ENCODE peak calls at places on chromosomes 7 and 10, in four cellular contexts. G, T, V and N are unnamed samples.
A peak's percentile ranks its signal among the peaks of the same experiment; 100 is the strongest.

GRCh38 chr7:151276651-151277590 is 28.4 kb upstream of the SMARCD3 start:
- DNase-seq in G (peak; percentile 77), V (peak; percentile 79), T (peak; percentile 79), N (peak; percentile 84)

GRCh38 chr10:121132278-121132672 is 281.1 kb downstream of the WDR11 start:
- DNase-seq in G (no peak), V (no peak), T (no peak), N (no peak)

GRCh38 chr10:3080608-3081007 is 13.3 kb downstream of the PFKP start:
- DNase-seq in V (no peak), T (no peak), G (no peak), N (peak; percentile 52)

GRCh38 chr7:148697950-148698396 is 730 bp upstream of the CUL1 start:
- DNase-seq in T (no peak), G (no peak), V (peak; percentile 38), N (no peak)

GRCh38 chr10:13120786-13121499 is 21.0 kb downstream of the OPTN start:
- DNase-seq in V (no peak), T (no peak), G (no peak), N (no peak)

GRCh38 chr10:59177031-59177861 is 803 bp downstream of the PHYHIPL start:
- DNase-seq in G (no peak), T (peak; percentile 74), V (peak; percentile 91), N (no peak)

GRCh38 chr10:22712246-22712958 is 2.0 kb downstream of the PIP4K2A start:
- DNase-seq in G (no peak), V (peak; percentile 74), T (no peak), N (no peak)

GRCh38 chr7:149489391-149490024 is 8.1 kb downstream of the ZNF746 start:
- DNase-seq in G (no peak), T (no peak), V (no peak), N (no peak)

GRCh38 chr10:56537984-56538383 is 176.9 kb upstream of the ZWINT start:
- DNase-seq in V (peak; percentile 41), T (no peak), G (no peak), N (no peak)

GRCh38 chr10:119502618-119503155 is 39.8 kb downstream of the RGS10 start:
- DNase-seq in V (no peak), T (no peak), G (no peak), N (no peak)

GRCh38 chr7:116340201-116340847 is 130.0 kb downstream of the TES start:
- DNase-seq in G (no peak), T (no peak), V (no peak), N (no peak)

GRCh38 chr10:58175990-58176910 is 91.4 kb downstream of the IPMK start:
- DNase-seq in V (peak; percentile 56), T (peak; percentile 70), G (no peak), N (no peak)

GRCh38 chr10:124329368-124329767 is 89.4 kb downstream of the OAT start:
- DNase-seq in T (no peak), G (no peak), V (no peak), N (no peak)

GRCh38 chr10:124464028-124464751 is 2.6 kb downstream of the LHPP start:
- DNase-seq in V (no peak), G (no peak), T (peak; percentile 46), N (no peak)

GRCh38 chr7:158707610-158708009 is 3.0 kb upstream of the NCAPG2 start:
- DNase-seq in T (no peak), V (peak; percentile 26), G (no peak), N (no peak)

GRCh38 chr10:32065871-32066270 is 9.6 kb upstream of the KIF5B start:
- DNase-seq in G (no peak), T (no peak), V (peak; percentile 79), N (no peak)

GRCh38 chr10:16741540-16741939 is 75.7 kb downstream of the RSU1 start:
- DNase-seq in V (no peak), T (no peak), G (no peak), N (no peak)

GRCh38 chr10:94358480-94358879 is 4.3 kb downstream of the NOC3L start:
- DNase-seq in T (no peak), G (no peak), V (peak; percentile 92), N (no peak)

GRCh38 chr7:66953044-66953427 is 32.0 kb downstream of the TMEM248 start:
- DNase-seq in G (no peak), V (no peak), T (no peak), N (no peak)

GRCh38 chr7:20350518-20350951 is 19.8 kb downstream of the ITGB8 start:
- DNase-seq in G (no peak), V (no peak), T (peak; percentile 51), N (no peak)

GRCh38 chr7:20352573-20353304 is 22.0 kb downstream of the ITGB8 start:
- DNase-seq in V (peak; percentile 69), T (no peak), G (no peak), N (no peak)

GRCh38 chr7:20351901-20352300 is 21.2 kb downstream of the ITGB8 start:
- DNase-seq in V (peak; percentile 72), T (no peak), G (no peak), N (no peak)

GRCh38 chr7:20348408-20348807 is 17.7 kb downstream of the ITGB8 start:
- DNase-seq in T (peak; percentile 11), V (no peak), G (no peak), N (no peak)

GRCh38 chr7:20350996-20351692 is 20.4 kb downstream of the ITGB8 start:
- DNase-seq in V (no peak), G (no peak), T (no peak), N (no peak)
- H3K27ac ChIP-seq in V (no peak overlapping the region), G (no peak overlapping the region), T (peak overlapping the region; percentile 7), N (peak overlapping the region; percentile 13)

GRCh38 chr7:134468054-134468453 is 9.2 kb upstream of the AKR1B1 start:
- DNase-seq in T (no peak), G (no peak), V (no peak), N (no peak)

GRCh38 chr7:134468475-134468874 is 9.6 kb upstream of the AKR1B1 start:
- DNase-seq in T (no peak), V (no peak), G (no peak), N (no peak)

GRCh38 chr7:134472572-134473242 is 13.8 kb upstream of the AKR1B1 start:
- DNase-seq in T (no peak), V (peak; percentile 20), G (no peak), N (no peak)

GRCh38 chr7:134469622-134470021 is 10.7 kb upstream of the AKR1B1 start:
- DNase-seq in G (no peak), T (no peak), V (no peak), N (no peak)

GRCh38 chr7:134470864-134471263 is 12.0 kb upstream of the AKR1B1 start:
- DNase-seq in V (peak; percentile 80), T (no peak), G (no peak), N (no peak)
- H3K4me1 ChIP-seq in V (peaks cover 6% of the 10 kb centered on the region), T (no peaks in the 10 kb centered on the region), G (no peaks in the 10 kb centered on the region), N (no peaks in the 10 kb centered on the region)

DNA sequence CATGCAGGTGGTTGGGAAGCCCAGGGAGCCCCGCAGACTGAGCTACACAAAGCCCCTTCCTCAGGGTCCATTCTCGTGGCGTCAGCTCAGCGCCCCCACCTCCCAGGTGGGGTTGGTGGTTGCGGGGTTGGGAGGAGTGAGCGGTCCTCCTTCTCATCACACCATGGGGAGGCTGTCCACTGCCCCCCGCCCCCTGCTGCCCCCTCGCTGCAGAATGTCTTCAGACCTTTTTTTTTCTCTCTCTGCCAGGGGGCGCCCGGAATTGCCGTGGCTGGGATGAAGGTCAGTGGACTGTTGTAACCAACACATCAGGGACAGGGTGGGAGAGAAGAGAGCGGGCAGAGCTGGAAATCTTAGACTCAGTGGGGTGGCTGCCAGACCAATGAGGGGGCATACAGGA is 116.3 kb downstream of the COL13A1 start:
- DNase-seq in T (no peak), V (no peak), G (no peak), N (no peak)
- H3K27me3 ChIP-seq in T (no peaks in the 10 kb centered on the region), V (no peaks in the 10 kb centered on the region), G (no peaks in the 10 kb centered on the region), N (no peaks in the 10 kb centered on the region)

GRCh38 chr10:78936412-78937342 is 132.1 kb upstream of the ZMIZ1 start:
- DNase-seq in V (no peak), T (no peak), G (no peak), N (peak; percentile 27)

GRCh38 chr10:78935697-78936407 is 132.9 kb upstream of the ZMIZ1 start:
- DNase-seq in T (no peak), V (no peak), G (no peak), N (peak; percentile 58)

GRCh38 chr10:78938695-78939672 is 129.8 kb upstream of the ZMIZ1 start:
- DNase-seq in G (no peak), T (no peak), V (no peak), N (no peak)

GRCh38 chr10:78937388-78937787 is 131.4 kb upstream of the ZMIZ1 start:
- DNase-seq in V (no peak), T (no peak), G (no peak), N (no peak)

DNA sequence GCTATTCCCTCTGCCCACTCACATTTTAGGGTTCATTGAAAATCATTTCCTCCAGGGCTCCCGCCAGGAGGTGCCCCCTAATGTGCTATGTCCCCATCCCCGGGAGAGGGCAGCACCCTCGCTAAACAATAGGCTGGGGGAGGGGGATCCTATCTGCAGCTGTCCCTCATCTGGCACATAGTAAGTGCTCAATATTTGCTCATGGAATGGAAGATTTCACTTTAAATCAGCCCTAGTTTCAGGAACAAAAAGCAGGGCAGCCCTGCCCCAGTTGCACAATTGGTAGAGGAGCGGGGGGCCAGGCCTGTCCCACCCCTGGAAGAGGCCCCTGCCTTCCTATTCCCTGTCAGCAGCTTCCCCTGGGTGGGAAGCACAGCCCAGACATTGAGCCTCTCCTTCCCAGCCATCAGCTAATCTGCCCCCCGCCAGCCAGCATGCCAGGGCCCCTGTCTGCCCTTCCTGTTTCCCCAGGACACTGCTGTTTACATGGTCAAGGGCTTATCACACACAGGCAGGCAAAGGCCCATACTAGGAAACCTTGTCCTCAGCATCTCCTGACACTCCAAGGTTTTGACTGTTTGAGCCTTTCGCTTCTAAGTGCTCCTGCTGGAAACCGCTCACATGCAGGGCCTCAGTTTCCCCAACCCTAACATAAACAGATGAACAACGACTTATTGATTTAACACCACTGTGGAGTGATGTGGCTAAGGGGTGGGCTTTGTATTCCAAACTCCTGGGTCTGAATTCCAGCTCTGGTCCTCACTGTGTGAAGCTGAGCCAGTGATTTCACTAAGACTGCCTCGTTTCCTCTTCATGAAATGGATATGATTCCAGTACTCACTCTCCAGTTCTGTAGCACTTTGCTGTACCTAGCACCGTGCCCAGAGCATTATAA is 130.7 kb upstream of the ZMIZ1 start:
- DNase-seq in G (no peak), T (peak; percentile 29), V (no peak), N (no peak)
- H3K27ac ChIP-seq in G (no peak overlapping the region), T (peak overlapping the region; percentile 11), V (no peak overlapping the region), N (no peak overlapping the region)

GRCh38 chr10:82394122-82394521 is 519.1 kb downstream of the NRG3 start:
- DNase-seq in T (no peak), G (no peak), V (no peak), N (peak; percentile 69)

GRCh38 chr10:82397859-82398258 is 522.9 kb downstream of the NRG3 start:
- DNase-seq in V (no peak), T (peak; percentile 74), G (no peak), N (no peak)

GRCh38 chr10:82396886-82397285 is 521.9 kb downstream of the NRG3 start:
- DNase-seq in T (no peak), G (no peak), V (no peak), N (no peak)

GRCh38 chr10:82392533-82392932 is 517.5 kb downstream of the NRG3 start:
- DNase-seq in T (no peak), V (no peak), G (no peak), N (no peak)

DNA sequence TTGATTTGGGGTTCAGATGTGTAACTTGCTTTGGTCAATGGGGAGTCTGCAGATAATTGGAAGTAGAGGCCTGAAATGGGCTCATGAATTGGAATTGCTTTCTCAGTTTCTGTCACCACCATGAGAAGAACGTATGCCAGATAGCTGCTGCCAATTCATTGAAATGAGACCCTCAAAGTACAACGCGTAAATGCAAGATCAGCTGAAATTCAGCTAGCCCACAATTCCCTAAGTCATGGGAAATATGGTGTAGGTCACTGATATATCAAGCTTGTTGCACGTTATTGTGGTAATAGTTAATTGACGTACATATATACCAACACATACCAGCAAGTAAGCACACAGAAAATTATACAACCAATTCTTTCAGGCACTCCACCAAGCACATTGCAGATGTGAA is 520.0 kb downstream of the NRG3 start:
- DNase-seq in V (no peak), G (no peak), T (no peak), N (no peak)
- H3K4me1 ChIP-seq in V (no peaks in the 10 kb centered on the region), G (no peaks in the 10 kb centered on the region), T (peaks cover 11% of the 10 kb centered on the region), N (no peaks in the 10 kb centered on the region)

GRCh38 chr10:125547010-125547650 is 135.8 kb downstream of the TEX36 start:
- DNase-seq in T (no peak), G (no peak), V (no peak), N (no peak)
- H3K27me3 ChIP-seq in T (no peaks in the 10 kb centered on the region), G (no peaks in the 10 kb centered on the region), V (peaks cover 13% of the 10 kb centered on the region), N (no peaks in the 10 kb centered on the region)